ENCODE peak calls at places on chromosomes 11 and 22, in four cellular contexts. G, A, S and K are unnamed samples.

GRCh38 chr11:126114486-126115252 is 52.0 kb upstream of the CDON start:
- DNase-seq in A (no peak), S (no peak), G (no peak), K (no peak)

GRCh38 chr11:93591247-93591898 is 48.2 kb upstream of the SMCO4 start:
- DNase-seq in G (no peak), S (no peak), A (no peak), K (no peak)

GRCh38 chr11:9274499-9275228 is 9.5 kb upstream of the DENND5A start:
- DNase-seq in G (no peak), S (no peak), A (no peak), K (no peak)

GRCh38 chr11:62707277-62707771 is at the start of the genes BSCL2 and GNG3:
- DNase-seq in G (no peak), S (no peak), A (no peak), K (no peak)

GRCh38 chr22:41206719-41207118 is 1.6 kb downstream of the L3MBTL2 start:
- DNase-seq in A (no peak), G (peak), S (no peak), K (no peak)

GRCh38 chr11:17596310-17596669 is 49.2 kb downstream of the OTOG start:
- DNase-seq in A (no peak), G (no peak), S (no peak), K (no peak)

GRCh38 chr11:126438691-126439090 is 83.2 kb downstream of the ST3GAL4 start:
- DNase-seq in A (no peak), G (no peak), S (no peak), K (no peak)

GRCh38 chr11:132898021-132898420 is 634.3 kb downstream of the OPCML start:
- DNase-seq in G (no peak), S (no peak), A (no peak), K (no peak)

GRCh38 chr22:38257170-38257569 is 15.6 kb downstream of the TMEM184B start:
- DNase-seq in A (no peak), S (peak), G (no peak), K (no peak)

GRCh38 chr22:48566741-48567140 is 1260.9 kb downstream of the BRD1 start:
- DNase-seq in A (no peak), G (no peak), S (no peak), K (no peak)

GRCh38 chr11:108122166-108122628 is 830 bp downstream of the ACAT1 start:
- DNase-seq in S (no peak), A (no peak), G (no peak), K (no peak)

GRCh38 chr11:108115495-108116140 is 5.7 kb upstream of the ACAT1 start:
- DNase-seq in G (no peak), A (no peak), S (peak), K (peak)

GRCh38 chr11:108125126-108125525 is 3.8 kb downstream of the ACAT1 start:
- DNase-seq in G (no peak), A (no peak), S (no peak), K (no peak)

GRCh38 chr11:108117746-108118371 is 3.5 kb upstream of the ACAT1 start:
- DNase-seq in S (no peak), A (no peak), G (peak), K (peak)

DNA sequence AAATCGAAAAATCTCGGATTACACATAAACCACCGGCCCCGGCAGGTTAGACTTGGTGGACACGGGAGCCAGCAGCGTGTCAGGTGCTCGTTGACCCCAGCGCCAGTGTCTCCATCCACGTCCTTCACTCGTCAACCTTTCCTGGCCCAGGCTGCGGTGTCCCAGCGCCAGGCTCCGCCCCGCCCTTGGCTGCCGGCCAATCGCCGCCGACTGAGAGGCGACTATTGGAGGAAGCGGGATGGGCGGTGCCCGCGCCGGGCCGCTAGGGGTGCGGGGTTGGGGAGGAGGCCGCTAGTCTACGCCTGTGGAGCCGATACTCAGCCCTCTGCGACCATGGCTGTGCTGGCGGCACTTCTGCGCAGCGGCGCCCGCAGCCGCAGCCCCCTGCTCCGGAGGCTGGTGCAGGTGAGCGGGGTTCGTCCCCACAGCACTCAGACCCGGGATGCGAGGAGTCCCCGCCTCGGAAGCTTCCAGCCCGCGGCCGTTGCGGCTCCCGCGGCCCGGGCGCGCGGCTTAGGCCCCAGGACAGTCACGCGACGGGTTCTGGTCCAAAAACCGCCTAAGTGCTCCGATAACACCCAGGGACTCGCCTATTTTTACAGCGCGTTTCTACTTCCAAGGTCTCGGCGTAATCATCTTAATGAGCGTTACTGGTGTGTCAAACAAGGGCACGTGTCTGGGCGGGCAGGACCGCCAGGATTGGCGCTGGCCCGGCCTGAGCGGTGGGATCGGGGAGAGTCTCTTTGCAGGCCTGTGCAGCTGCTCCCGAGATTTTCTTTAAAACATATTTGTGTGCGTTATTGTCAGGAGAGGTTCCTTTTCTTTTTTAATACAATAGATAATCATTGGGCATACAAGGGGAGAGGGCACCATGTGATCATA is at the start of gene ACAT1:
- DNase-seq in G (peak), S (no peak), A (peak), K (peak)
- TF ChIP-seq CTCF in G (no peak), S (peak), A (peak), K (peak)

GRCh38 chr22:29030016-29030617 is 31.5 kb downstream of the C22orf31 start:
- DNase-seq in A (no peak), G (no peak), S (no peak), K (no peak)
- TF ChIP-seq CTCF in A (no peak), G (no peak), S (no peak), K (no peak)

DNA sequence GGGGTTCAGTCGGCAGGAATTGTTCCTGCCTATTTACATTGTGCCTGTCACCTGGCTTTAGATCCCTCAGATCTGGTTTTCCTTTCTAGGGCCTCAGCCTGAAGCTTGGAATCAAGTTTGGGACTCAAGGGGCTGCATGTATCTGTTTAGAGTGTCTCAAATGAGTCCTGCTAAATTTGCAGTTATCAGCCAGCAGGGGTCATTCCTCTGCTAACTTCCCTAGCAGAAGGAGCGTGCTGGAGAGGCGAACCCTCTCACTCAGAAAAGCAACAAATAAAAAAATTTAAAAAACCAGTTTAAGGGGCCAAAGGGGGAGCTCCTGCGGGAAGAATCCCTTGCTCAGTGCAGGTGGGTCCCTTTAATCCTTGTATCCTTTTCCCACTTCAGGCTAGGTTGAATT is 1220.2 kb downstream of the JRKL start:
- DNase-seq in S (no peak), A (no peak), G (no peak), K (peak)
- TF ChIP-seq CTCF in S (no peak), A (no peak), G (no peak), K (peak)

GRCh38 chr11:6622261-6623171 is 3.3 kb upstream of the TPP1 start:
- DNase-seq in S (no peak), A (no peak), G (no peak), K (no peak)
- TF ChIP-seq CTCF in S (no peak), A (no peak), G (no peak), K (no peak)

GRCh38 chr11:117950320-117950719 is 21.1 kb upstream of the TMPRSS13 start:
- DNase-seq in S (no peak), G (peak), A (no peak), K (no peak)
- TF ChIP-seq CTCF in S (no peak), G (peak), A (no peak), K (peak)

DNA sequence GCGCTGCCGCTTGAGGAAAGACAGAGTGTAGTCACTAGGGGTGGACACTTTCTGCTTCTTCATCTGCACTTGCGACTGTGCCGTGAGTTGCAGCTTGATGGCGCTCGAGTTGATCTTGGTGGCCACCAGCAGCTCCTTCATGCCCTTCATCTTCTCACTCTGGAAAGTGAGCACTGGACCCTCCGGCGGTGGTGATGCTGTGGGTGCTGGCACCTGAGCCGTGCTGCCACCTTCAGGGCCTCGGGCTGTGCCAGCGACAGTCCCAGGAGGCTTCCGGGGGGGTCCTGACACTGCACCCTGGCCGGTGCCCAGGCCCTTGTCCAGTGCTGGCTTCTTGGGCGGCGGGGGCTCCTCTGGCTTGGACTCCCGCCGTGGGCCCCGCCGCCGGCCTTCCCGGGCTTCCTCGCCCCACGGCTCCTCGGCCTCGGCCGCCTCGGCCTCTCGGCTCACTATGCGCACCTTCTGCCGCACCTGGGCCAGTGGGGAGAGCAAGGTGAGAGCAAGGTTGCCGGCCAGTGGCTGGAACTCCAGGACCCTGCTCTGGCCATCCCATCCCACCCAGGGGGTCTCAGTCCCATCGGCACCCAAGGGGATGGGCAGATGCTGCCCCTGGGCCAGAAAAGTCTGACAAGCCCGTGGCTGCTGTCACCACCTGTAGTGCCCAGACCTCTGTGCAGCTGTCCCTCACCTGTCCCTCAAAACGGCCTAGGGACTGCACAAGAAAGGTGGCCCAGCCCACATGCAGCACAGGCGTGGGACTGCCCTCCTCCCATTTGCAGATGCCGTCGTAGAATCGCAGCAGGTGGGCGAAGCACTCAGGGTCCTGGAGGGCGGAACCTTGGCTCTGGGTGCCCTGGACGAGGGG is 1.6 kb upstream of the MAP4K2 start:
- DNase-seq in A (no peak), S (no peak), G (no peak), K (no peak)
- TF ChIP-seq CTCF in A (no peak), S (no peak), G (peak), K (no peak)